ENCODE peak calls at places on chromosomes 11 and 22, in four cellular contexts. One of them, this sample, is unnamed. For H3K9me1, the result is how much of the 10 kb centered on the place peaks cover.

GRCh38 chr22:42856179-42856864 is 751 bp downstream of the ARFGAP3 start:
- DNase-seq in IMR-90: peak
- DNase-seq in K562: no peak
- DNase-seq in endothelial cell of umbilical vein: peak
- DNase-seq in this sample: no peak

GRCh38 chr22:49999063-49999900 is 13.3 kb downstream of the IL17REL start:
- DNase-seq in IMR-90: no peak
- DNase-seq in K562: peak
- DNase-seq in endothelial cell of umbilical vein: no peak
- DNase-seq in this sample: no peak

GRCh38 chr11:69008774-69009440 is 4.1 kb downstream of the MRGPRF start:
- DNase-seq in IMR-90: peak
- DNase-seq in K562: peak
- DNase-seq in endothelial cell of umbilical vein: peak
- DNase-seq in this sample: peak

GRCh38 chr11:130585545-130585944 is 137.1 kb downstream of the ADAMTS15 start:
- DNase-seq in IMR-90: no peak
- DNase-seq in K562: no peak
- DNase-seq in endothelial cell of umbilical vein: no peak
- DNase-seq in this sample: no peak

GRCh38 chr22:46803031-46803880 is 40.8 kb downstream of the TBC1D22A start:
- DNase-seq in IMR-90: no peak
- DNase-seq in K562: peak
- DNase-seq in endothelial cell of umbilical vein: peak
- DNase-seq in this sample: peak

GRCh38 chr11:67285541-67286498 is 3.3 kb upstream of the ANKRD13D start:
- DNase-seq in IMR-90: no peak
- DNase-seq in K562: no peak
- DNase-seq in endothelial cell of umbilical vein: no peak
- DNase-seq in this sample: no peak

GRCh38 chr11:123084454-123084853 is 22.5 kb upstream of the HSPA8 start:
- DNase-seq in IMR-90: no peak
- DNase-seq in K562: no peak
- DNase-seq in endothelial cell of umbilical vein: no peak
- DNase-seq in this sample: no peak

GRCh38 chr11:126518996-126519351 is 163.5 kb downstream of the ST3GAL4 start:
- DNase-seq in IMR-90: no peak
- DNase-seq in K562: no peak
- DNase-seq in endothelial cell of umbilical vein: no peak
- DNase-seq in this sample: no peak

GRCh38 chr11:31725176-31725575 is 85.9 kb downstream of the PAX6 start:
- DNase-seq in IMR-90: peak
- DNase-seq in K562: no peak
- DNase-seq in endothelial cell of umbilical vein: no peak
- DNase-seq in this sample: no peak

GRCh38 chr11:122491486-122491885 is 164.0 kb upstream of the UBASH3B start:
- DNase-seq in IMR-90: peak
- DNase-seq in K562: no peak
- DNase-seq in endothelial cell of umbilical vein: peak
- DNase-seq in this sample: peak

GRCh38 chr11:106585061-106585460 is 433.2 kb downstream of the GUCY1A2 start:
- DNase-seq in IMR-90: peak
- DNase-seq in K562: no peak
- DNase-seq in endothelial cell of umbilical vein: no peak
- DNase-seq in this sample: no peak

GRCh38 chr11:83866655-83867054 is 580.5 kb upstream of the CCDC90B start:
- DNase-seq in IMR-90: no peak
- DNase-seq in K562: no peak
- DNase-seq in endothelial cell of umbilical vein: no peak
- DNase-seq in this sample: no peak
- H3K9me1 ChIP-seq in IMR-90: under half
- H3K9me1 ChIP-seq in K562: under half
- H3K9me1 ChIP-seq in endothelial cell of umbilical vein: under half
- H3K9me1 ChIP-seq in this sample: under half

GRCh38 chr11:57359896-57360690 is 20.9 kb downstream of the PRG3 start:
- DNase-seq in IMR-90: no peak
- DNase-seq in K562: no peak
- DNase-seq in endothelial cell of umbilical vein: no peak
- DNase-seq in this sample: no peak

GRCh38 chr11:57357827-57358226 is 19.7 kb downstream of the P2RX3 start:
- DNase-seq in IMR-90: peak
- DNase-seq in K562: no peak
- DNase-seq in endothelial cell of umbilical vein: no peak
- DNase-seq in this sample: no peak

GRCh38 chr11:57358543-57358961 is 20.4 kb downstream of the P2RX3 start:
- DNase-seq in IMR-90: peak
- DNase-seq in K562: no peak
- DNase-seq in endothelial cell of umbilical vein: no peak
- DNase-seq in this sample: no peak

GRCh38 chr11:57358991-57359390 is 20.8 kb downstream of the P2RX3 start:
- DNase-seq in IMR-90: no peak
- DNase-seq in K562: no peak
- DNase-seq in endothelial cell of umbilical vein: no peak
- DNase-seq in this sample: no peak

GRCh38 chr11:57359396-57359795 is 21.2 kb downstream of the P2RX3 start:
- DNase-seq in IMR-90: no peak
- DNase-seq in K562: no peak
- DNase-seq in endothelial cell of umbilical vein: no peak
- DNase-seq in this sample: no peak
- H3K9me1 ChIP-seq in IMR-90: under half
- H3K9me1 ChIP-seq in K562: under half
- H3K9me1 ChIP-seq in endothelial cell of umbilical vein: under half
- H3K9me1 ChIP-seq in this sample: under half

GRCh38 chr11:14253437-14253836 is 105.5 kb downstream of the RRAS2 start:
- DNase-seq in IMR-90: no peak
- DNase-seq in K562: no peak
- DNase-seq in endothelial cell of umbilical vein: no peak
- DNase-seq in this sample: no peak

GRCh38 chr11:14244926-14245325 is 114.1 kb downstream of the RRAS2 start:
- DNase-seq in IMR-90: no peak
- DNase-seq in K562: no peak
- DNase-seq in endothelial cell of umbilical vein: no peak
- DNase-seq in this sample: no peak

GRCh38 chr11:14251754-14252153 is 107.2 kb downstream of the RRAS2 start:
- DNase-seq in IMR-90: no peak
- DNase-seq in K562: no peak
- DNase-seq in endothelial cell of umbilical vein: no peak
- DNase-seq in this sample: no peak

GRCh38 chr11:14248577-14248976 is 110.4 kb downstream of the RRAS2 start:
- DNase-seq in IMR-90: no peak
- DNase-seq in K562: no peak
- DNase-seq in endothelial cell of umbilical vein: no peak
- DNase-seq in this sample: no peak

GRCh38 chr11:14249121-14249963 is 109.6 kb downstream of the RRAS2 start:
- DNase-seq in IMR-90: peak
- DNase-seq in K562: peak
- DNase-seq in endothelial cell of umbilical vein: peak
- DNase-seq in this sample: peak
- H3K9me1 ChIP-seq in IMR-90: under half
- H3K9me1 ChIP-seq in K562: under half
- H3K9me1 ChIP-seq in endothelial cell of umbilical vein: under half
- H3K9me1 ChIP-seq in this sample: under half

DNA sequence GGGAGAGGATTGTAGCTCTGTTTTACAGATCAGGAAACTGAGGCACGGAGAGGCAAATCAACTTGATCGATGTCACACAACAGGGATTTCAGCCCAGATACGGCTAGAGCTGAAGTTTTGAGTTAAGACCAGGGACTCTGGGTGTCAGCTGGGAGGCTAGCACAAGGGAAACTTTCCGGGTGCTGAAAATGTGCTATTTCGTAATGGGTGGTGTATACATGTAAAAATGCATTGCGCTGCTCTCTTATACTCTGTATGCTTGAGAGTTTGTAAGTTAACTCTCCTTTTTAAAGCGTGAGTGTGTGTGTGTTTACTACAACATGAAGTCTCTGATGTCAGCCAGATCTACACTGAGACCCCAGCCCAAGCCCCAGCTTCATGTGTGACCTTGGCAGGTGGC is 227.6 kb downstream of the MN1 start:
- DNase-seq in IMR-90: peak
- DNase-seq in K562: no peak
- DNase-seq in endothelial cell of umbilical vein: no peak
- DNase-seq in this sample: no peak
- H3K9me1 ChIP-seq in IMR-90: under half
- H3K9me1 ChIP-seq in K562: under half
- H3K9me1 ChIP-seq in endothelial cell of umbilical vein: under half
- H3K9me1 ChIP-seq in this sample: under half

GRCh38 chr11:72586591-72587090 is 87.6 kb downstream of the PDE2A start:
- DNase-seq in IMR-90: no peak
- DNase-seq in K562: peak
- DNase-seq in endothelial cell of umbilical vein: no peak
- DNase-seq in this sample: no peak

GRCh38 chr11:72589802-72590761 is 84.1 kb downstream of the PDE2A start:
- DNase-seq in IMR-90: no peak
- DNase-seq in K562: peak
- DNase-seq in endothelial cell of umbilical vein: peak
- DNase-seq in this sample: no peak

GRCh38 chr11:72591023-72591422 is 83.2 kb downstream of the PDE2A start:
- DNase-seq in IMR-90: no peak
- DNase-seq in K562: no peak
- DNase-seq in endothelial cell of umbilical vein: no peak
- DNase-seq in this sample: no peak

GRCh38 chr11:72587696-72588095 is 86.5 kb downstream of the PDE2A start:
- DNase-seq in IMR-90: no peak
- DNase-seq in K562: no peak
- DNase-seq in endothelial cell of umbilical vein: no peak
- DNase-seq in this sample: no peak

DNA sequence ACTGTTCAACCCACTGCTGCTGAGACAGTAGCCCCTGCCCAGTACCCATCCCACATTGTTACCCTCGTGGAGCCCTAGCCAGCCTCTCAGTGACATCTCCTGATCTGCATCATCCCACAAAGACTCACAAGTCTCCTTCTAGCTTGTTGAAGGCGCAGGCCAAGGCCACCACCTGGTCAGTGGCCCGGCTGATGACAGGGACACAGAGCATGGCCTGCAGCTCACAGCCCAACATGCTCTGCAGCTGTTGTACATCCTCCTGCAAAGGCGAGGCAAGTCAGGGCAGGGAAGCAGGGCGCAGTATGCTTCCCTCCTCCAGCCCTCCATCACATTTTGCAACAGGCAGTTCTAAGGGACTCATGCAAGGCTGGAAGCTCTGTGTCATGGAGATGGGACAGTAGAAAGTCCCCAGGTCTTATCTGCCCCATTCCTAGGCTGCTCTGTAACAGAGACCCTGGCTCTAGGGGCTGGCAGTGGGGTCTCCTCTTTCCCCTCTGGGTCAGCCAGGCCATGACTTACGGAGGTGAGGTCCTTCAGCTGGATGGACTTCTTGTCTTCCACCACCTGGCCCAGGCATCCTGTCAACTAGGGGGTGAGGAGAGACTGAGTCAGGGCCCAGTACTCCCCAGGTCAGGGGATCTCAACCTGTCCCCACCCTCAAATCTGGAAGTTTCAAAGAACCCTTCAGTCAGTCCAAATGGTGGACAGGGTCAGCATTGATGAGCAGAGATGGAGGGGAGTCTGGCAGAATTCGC is 85.4 kb downstream of the PDE2A start:
- DNase-seq in IMR-90: no peak
- DNase-seq in K562: no peak
- DNase-seq in endothelial cell of umbilical vein: no peak
- DNase-seq in this sample: no peak
- H3K9me1 ChIP-seq in IMR-90: under half
- H3K9me1 ChIP-seq in K562: under half
- H3K9me1 ChIP-seq in endothelial cell of umbilical vein: under half
- H3K9me1 ChIP-seq in this sample: under half

GRCh38 chr11:8773916-8774537 is 91.4 kb downstream of the RPL27A start:
- DNase-seq in IMR-90: no peak
- DNase-seq in K562: no peak
- DNase-seq in endothelial cell of umbilical vein: no peak
- DNase-seq in this sample: no peak
- H3K9me1 ChIP-seq in IMR-90: half or more
- H3K9me1 ChIP-seq in K562: under half
- H3K9me1 ChIP-seq in endothelial cell of umbilical vein: under half
- H3K9me1 ChIP-seq in this sample: under half

DNA sequence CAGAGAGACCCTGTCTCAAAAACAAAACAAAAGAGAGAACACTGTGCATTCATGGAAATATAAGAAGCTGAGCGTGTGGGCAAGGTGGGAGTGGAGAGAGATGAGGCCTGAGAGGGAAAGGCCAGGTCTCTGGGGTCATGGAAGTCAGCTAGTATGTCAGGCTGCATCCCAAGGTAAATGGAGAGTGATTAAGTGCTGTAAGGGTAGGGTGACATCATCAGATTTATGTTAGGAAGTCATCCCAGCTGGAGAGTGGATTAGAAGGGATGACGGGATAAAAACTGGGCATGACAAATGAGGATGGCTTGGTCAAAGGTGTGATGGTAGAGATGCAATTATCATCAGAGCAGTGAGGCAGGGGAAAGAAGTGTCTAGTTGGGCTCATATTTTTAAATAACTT is 3.5 kb upstream of the ENDOD1 start:
- DNase-seq in IMR-90: no peak
- DNase-seq in K562: no peak
- DNase-seq in endothelial cell of umbilical vein: no peak
- DNase-seq in this sample: no peak
- H3K9me1 ChIP-seq in IMR-90: under half
- H3K9me1 ChIP-seq in K562: under half
- H3K9me1 ChIP-seq in endothelial cell of umbilical vein: under half
- H3K9me1 ChIP-seq in this sample: under half